ENCODE peak calls at places on chromosomes 4 and X, in four cellular contexts. C is fibroblast of pulmonary artery, R is HFF-Myc, N is body of pancreas. W is an unnamed sample.
A peak's percentile ranks its signal among the peaks of the same experiment; 100 is the strongest.

GRCh38 chr4:117817316-117817715 is 217.0 kb upstream of the NDST3 start:
- DNase-seq in C (no peak), N (no peak), R (no peak), W (no peak)

GRCh38 chr4:158796370-158797140 is 27.7 kb downstream of the FNIP2 start:
- DNase-seq in N (no peak), C (no peak), R (no peak), W (peak; percentile 18)

GRCh38 chrX:6456196-6456595 is 78.7 kb downstream of the VCX3A start:
- DNase-seq in R (no peak), C (no peak), N (no peak), W (no peak)

GRCh38 chr4:1410491-1411325 is 4.5 kb upstream of the NKX1-1 start:
- DNase-seq in C (peak; percentile 55), N (peak; percentile 36), R (peak; percentile 10), W (peak; percentile 11)

GRCh38 chrX:121831601-121832000 is 784.2 kb downstream of the GLUD2 start:
- DNase-seq in N (no peak), C (peak; percentile 7), R (no peak), W (no peak)

GRCh38 chr4:169810325-169811323 is 52.9 kb upstream of the HPF1 start:
- DNase-seq in N (peak; percentile 47), C (peak; percentile 90), R (peak; percentile 54), W (peak; percentile 86)

GRCh38 chr4:53905935-53906377 is 158.4 kb downstream of the CHIC2 start:
- DNase-seq in N (peak; percentile 38), C (peak; percentile 83), R (peak; percentile 32), W (peak; percentile 63)

GRCh38 chr4:55637272-55637820 is 1.2 kb upstream of the NMU start:
- DNase-seq in N (no peak), C (no peak), R (no peak), W (no peak)

GRCh38 chrX:130268500-130269170 is at the start of gene ZNF280C:
- DNase-seq in C (peak; percentile 94), N (peak; percentile 88), R (peak; percentile 83), W (peak; percentile 86)

GRCh38 chr4:46445689-46446339 is 55.9 kb upstream of the GABRA2 start:
- DNase-seq in C (peak; percentile 26), N (no peak), R (no peak), W (peak; percentile 73)

GRCh38 chrX:34734383-34734782 is 77.3 kb upstream of the TMEM47 start:
- DNase-seq in C (peak; percentile 0), N (no peak), R (no peak), W (peak; percentile 3)

GRCh38 chrX:113202601-113203000 is 362.0 kb upstream of the AMOT start:
- DNase-seq in C (no peak), N (no peak), R (no peak), W (no peak)

GRCh38 chrX:106247162-106247561 is 79.1 kb downstream of the PWWP3B start:
- DNase-seq in C (peak; percentile 44), R (no peak), N (no peak), W (peak; percentile 25)

GRCh38 chr4:165360041-165360782 is 18.6 kb upstream of the CPE start:
- DNase-seq in C (peak; percentile 70), R (peak; percentile 46), N (no peak), W (no peak)

GRCh38 chr4:170008376-170008775 is 17.8 kb downstream of the MFAP3L start:
- DNase-seq in C (no peak), R (no peak), N (no peak), W (peak; percentile 11)

GRCh38 chr4:8653326-8654000 is 60.9 kb downstream of the CPZ start:
- DNase-seq in C (no peak), R (no peak), N (no peak), W (no peak)

GRCh38 chr4:47662975-47663374 is 174.9 kb downstream of the CORIN start:
- DNase-seq in R (no peak), C (no peak), N (no peak), W (peak; percentile 39)

GRCh38 chrX:132776486-132777210 is 181.8 kb downstream of the HS6ST2 start:
- DNase-seq in R (no peak), N (no peak), C (no peak), W (no peak)

GRCh38 chr4:26181616-26182015 is 139.2 kb upstream of the RBPJ start:
- DNase-seq in C (no peak), N (no peak), R (no peak), W (no peak)

GRCh38 chrX:150158554-150159332 is 204.4 kb upstream of the MAMLD1 start:
- DNase-seq in R (no peak), C (no peak), N (no peak), W (no peak)

GRCh38 chr4:37983951-37984350 is 23.8 kb downstream of the PTTG2 start:
- DNase-seq in C (no peak), R (no peak), N (no peak), W (no peak)

GRCh38 chr4:108830509-108831244 is 67.8 kb upstream of the ETNPPL start:
- DNase-seq in N (no peak), R (no peak), C (peak; percentile 57), W (no peak)

GRCh38 chr4:147754037-147754445 is 22.2 kb downstream of the ARHGAP10 start:
- DNase-seq in C (peak; percentile 68), N (no peak), R (peak; percentile 70), W (peak; percentile 71)

GRCh38 chr4:142091691-142092182 is 455.4 kb downstream of the IL15 start:
- DNase-seq in R (peak; percentile 83), C (peak; percentile 100), N (no peak), W (peak; percentile 94)

GRCh38 chr4:54902261-54902660 is 223.1 kb downstream of the KDR start:
- DNase-seq in N (no peak), C (peak; percentile 25), R (no peak), W (peak; percentile 13)

GRCh38 chr4:184259866-184260265 is 42.2 kb upstream of the ENPP6 start:
- DNase-seq in N (no peak), C (no peak), R (no peak), W (no peak)

GRCh38 chr4:76277667-76278066 is 26.1 kb downstream of the FAM47E start:
- DNase-seq in N (no peak), R (no peak), C (no peak), W (no peak)

GRCh38 chr4:20529681-20530080 is 170.6 kb upstream of the PACRGL start:
- DNase-seq in N (no peak), R (no peak), C (no peak), W (no peak)

DNA sequence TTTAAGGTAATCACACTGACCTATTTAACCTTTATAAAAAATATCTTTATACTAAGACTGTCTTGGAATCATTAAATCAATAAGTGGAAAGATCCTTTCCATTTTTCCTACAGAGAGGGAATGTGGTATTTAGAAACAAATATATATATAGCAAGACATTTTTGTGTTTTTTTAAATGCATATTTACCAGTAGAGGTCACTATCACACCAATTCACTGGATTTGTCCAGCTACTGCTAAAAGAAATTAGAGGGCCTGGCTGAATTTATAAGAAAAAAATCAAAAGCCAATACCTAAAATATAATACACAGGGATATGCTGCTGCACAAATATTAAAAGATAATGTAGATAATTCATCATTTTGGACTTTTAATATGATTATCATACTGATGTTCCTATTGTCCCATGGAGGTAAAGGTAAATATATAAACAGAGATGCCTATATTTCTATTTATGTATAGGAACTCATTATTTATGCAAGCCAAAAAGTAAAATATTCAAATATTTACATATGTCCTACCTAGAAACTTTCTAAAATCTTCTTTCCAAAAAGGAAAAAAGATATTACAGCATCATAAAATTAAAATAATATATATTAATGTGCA is 69.5 kb downstream of the PDE5A start:
- DNase-seq in R (peak; percentile 46), C (peak; percentile 79), N (no peak), W (peak; percentile 56)
- TF ChIP-seq CTCF in R (peak; percentile 26), C (peak; percentile 41), N (peak; percentile 59), W (peak; percentile 43)

DNA sequence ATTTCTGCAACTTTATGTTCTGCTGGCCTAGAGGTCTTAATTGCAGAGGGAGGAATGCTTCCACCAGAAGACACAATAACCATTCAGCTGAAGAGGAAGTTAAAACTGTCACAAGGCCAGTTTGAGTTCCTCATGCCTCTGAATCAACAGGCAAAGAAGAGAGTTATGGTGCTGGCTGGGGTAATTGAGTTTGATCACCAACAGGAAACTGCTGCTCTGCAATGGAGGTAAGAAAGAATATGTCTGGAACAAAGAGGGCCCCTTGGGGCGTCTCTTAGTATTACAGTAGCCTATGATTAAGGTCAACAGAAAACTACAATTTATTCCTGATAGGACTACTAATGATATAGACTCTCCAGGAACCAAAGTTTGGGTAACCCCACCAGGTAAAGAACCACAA is 744.0 kb downstream of the FSTL5 start:
- DNase-seq in R (no peak), N (no peak), C (no peak), W (peak; percentile 8)
- TF ChIP-seq CTCF in R (peak; percentile 5), N (peak; percentile 31), C (no peak), W (no peak)

DNA sequence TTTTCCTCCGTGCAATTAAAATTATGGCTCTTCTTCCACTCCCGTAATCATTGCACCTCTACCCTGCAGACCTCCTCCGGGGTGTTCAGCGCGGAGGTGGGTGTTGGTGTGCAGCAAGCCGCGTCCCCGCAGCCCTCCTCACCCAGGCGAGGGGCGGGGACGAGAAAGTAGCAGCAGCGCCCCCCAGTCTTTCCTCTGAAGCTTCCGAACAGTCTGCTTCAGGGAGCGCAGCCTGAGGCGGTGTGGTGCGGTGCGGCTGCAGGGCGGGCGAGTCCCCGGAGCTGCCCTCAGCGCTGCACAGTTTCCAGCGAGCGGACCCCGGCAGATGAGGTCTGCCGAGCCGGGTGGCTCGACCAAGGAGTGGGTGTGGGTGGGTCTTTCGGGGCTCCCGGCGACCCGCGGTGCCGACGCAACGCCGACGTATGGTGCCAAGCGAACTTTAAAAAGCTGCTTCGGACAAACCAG is at the start of gene FRAS1:
- DNase-seq in N (peak; percentile 38), R (peak; percentile 15), C (peak; percentile 24), W (no peak)
- TF ChIP-seq CTCF in N (peak; percentile 10), R (no peak), C (no peak), W (no peak)

GRCh38 chr4:112145326-112145819 is at the start of gene FAM241A:
- DNase-seq in R (no peak), N (peak; percentile 85), C (peak; percentile 85), W (peak; percentile 83)
- TF ChIP-seq CTCF in R (no peak), N (no peak), C (no peak), W (no peak)

GRCh38 chrX:49186125-49187027 is at the start of gene PRICKLE3:
- DNase-seq in C (peak; percentile 46), N (peak; percentile 84), R (no peak), W (peak; percentile 70)
- TF ChIP-seq CTCF in C (no peak), N (no peak), R (peak; percentile 35), W (peak; percentile 12)

DNA sequence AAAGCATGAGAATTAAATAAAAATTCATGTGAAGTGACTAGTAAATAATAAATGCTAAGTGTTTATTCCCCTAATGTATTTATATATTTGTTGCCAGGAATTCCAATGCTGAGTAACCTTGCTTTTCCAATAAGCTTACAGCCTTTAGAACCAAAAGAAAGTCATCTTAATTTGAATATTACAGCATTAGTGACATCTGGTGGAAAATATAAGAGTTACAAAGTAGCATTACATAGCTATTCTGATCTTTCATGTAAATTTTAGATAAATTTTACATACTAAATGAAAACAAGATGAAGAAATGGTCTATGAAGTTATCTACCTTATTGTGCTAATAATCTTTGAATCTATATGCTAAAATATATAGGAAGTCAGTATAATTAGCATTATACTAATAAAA is 10.4 kb downstream of the MAD2L1 start:
- DNase-seq in C (peak; percentile 55), R (peak; percentile 7), N (no peak), W (no peak)
- TF ChIP-seq CTCF in C (peak; percentile 41), R (no peak), N (peak; percentile 28), W (peak; percentile 7)

GRCh38 chr4:4507923-4508322 is 33.9 kb downstream of the STX18 start:
- DNase-seq in R (no peak), N (no peak), C (peak; percentile 24), W (peak; percentile 18)
- TF ChIP-seq CTCF in R (peak; percentile 48), N (peak; percentile 49), C (peak; percentile 65), W (peak; percentile 35)

W was measured in MCF 10A.